ENCODE peak calls at places on chromosome 14, in ten cellular contexts. One of them, this sample, is unnamed.

GRCh38 chr14:24439830-24440605 is 2.6 kb downstream of the SDR39U1 start:
- DNase-seq in heart right ventricle: no peak
- DNase-seq in brain microvascular endothelial cell: no peak
- DNase-seq in fibroblast of mammary gland: no peak
- DNase-seq in lung: no peak
- DNase-seq in heart left ventricle: no peak
- DNase-seq in progenitor cell of endocrine pancreas: no peak
- DNase-seq in thoracic aorta: no peak
- DNase-seq in esophagus squamous epithelium: no peak
- DNase-seq in stomach: no peak
- DNase-seq in this sample: no peak

GRCh38 chr14:49461529-49462401 is 124.4 kb downstream of the RPS29 start:
- DNase-seq in heart right ventricle: no peak
- DNase-seq in brain microvascular endothelial cell: peak; percentile 80
- DNase-seq in fibroblast of mammary gland: peak; percentile 82
- DNase-seq in lung: peak; percentile 57
- DNase-seq in heart left ventricle: peak; percentile 19
- DNase-seq in progenitor cell of endocrine pancreas: no peak
- DNase-seq in thoracic aorta: peak; percentile 15
- DNase-seq in esophagus squamous epithelium: peak; percentile 2
- DNase-seq in stomach: peak; percentile 70
- DNase-seq in this sample: no peak

GRCh38 chr14:52902971-52903385 is 47.9 kb downstream of the FERMT2 start:
- DNase-seq in heart right ventricle: no peak
- DNase-seq in brain microvascular endothelial cell: peak; percentile 68
- DNase-seq in fibroblast of mammary gland: peak; percentile 66
- DNase-seq in lung: no peak
- DNase-seq in heart left ventricle: no peak
- DNase-seq in progenitor cell of endocrine pancreas: no peak
- DNase-seq in thoracic aorta: no peak
- DNase-seq in esophagus squamous epithelium: no peak
- DNase-seq in stomach: no peak
- DNase-seq in this sample: no peak

GRCh38 chr14:20215196-20215595 is 8.3 kb upstream of the OR11H6 start:
- DNase-seq in heart right ventricle: no peak
- DNase-seq in brain microvascular endothelial cell: no peak
- DNase-seq in fibroblast of mammary gland: no peak
- DNase-seq in lung: no peak
- DNase-seq in heart left ventricle: no peak
- DNase-seq in progenitor cell of endocrine pancreas: no peak
- DNase-seq in thoracic aorta: no peak
- DNase-seq in esophagus squamous epithelium: no peak
- DNase-seq in stomach: no peak
- DNase-seq in this sample: no peak

GRCh38 chr14:93048843-93049242 is 66.9 kb downstream of the ITPK1 start:
- DNase-seq in heart right ventricle: no peak
- DNase-seq in brain microvascular endothelial cell: no peak
- DNase-seq in fibroblast of mammary gland: no peak
- DNase-seq in lung: no peak
- DNase-seq in heart left ventricle: no peak
- DNase-seq in progenitor cell of endocrine pancreas: no peak
- DNase-seq in thoracic aorta: no peak
- DNase-seq in esophagus squamous epithelium: no peak
- DNase-seq in stomach: no peak
- DNase-seq in this sample: no peak

GRCh38 chr14:32004300-32004699 is 72.8 kb upstream of the ARHGAP5 start:
- DNase-seq in heart right ventricle: no peak
- DNase-seq in brain microvascular endothelial cell: peak; percentile 66
- DNase-seq in fibroblast of mammary gland: peak; percentile 92
- DNase-seq in lung: no peak
- DNase-seq in heart left ventricle: no peak
- DNase-seq in progenitor cell of endocrine pancreas: no peak
- DNase-seq in thoracic aorta: no peak
- DNase-seq in esophagus squamous epithelium: no peak
- DNase-seq in stomach: no peak
- DNase-seq in this sample: no peak

GRCh38 chr14:64645220-64645891 is 58.9 kb upstream of the PLEKHG3 start:
- DNase-seq in heart right ventricle: no peak
- DNase-seq in brain microvascular endothelial cell: peak; percentile 94
- DNase-seq in fibroblast of mammary gland: peak; percentile 99
- DNase-seq in lung: no peak
- DNase-seq in heart left ventricle: peak; percentile 32
- DNase-seq in progenitor cell of endocrine pancreas: no peak
- DNase-seq in thoracic aorta: no peak
- DNase-seq in esophagus squamous epithelium: no peak
- DNase-seq in stomach: no peak
- DNase-seq in this sample: no peak

GRCh38 chr14:64767215-64767964 is 63.2 kb downstream of the PLEKHG3 start:
- DNase-seq in heart right ventricle: no peak
- DNase-seq in brain microvascular endothelial cell: no peak
- DNase-seq in fibroblast of mammary gland: no peak
- DNase-seq in lung: no peak
- DNase-seq in heart left ventricle: no peak
- DNase-seq in progenitor cell of endocrine pancreas: no peak
- DNase-seq in thoracic aorta: no peak
- DNase-seq in esophagus squamous epithelium: no peak
- DNase-seq in stomach: no peak
- DNase-seq in this sample: no peak

GRCh38 chr14:42854061-42854460 is 1247.4 kb downstream of the LRFN5 start:
- DNase-seq in heart right ventricle: no peak
- DNase-seq in brain microvascular endothelial cell: no peak
- DNase-seq in fibroblast of mammary gland: no peak
- DNase-seq in lung: no peak
- DNase-seq in heart left ventricle: no peak
- DNase-seq in progenitor cell of endocrine pancreas: no peak
- DNase-seq in thoracic aorta: no peak
- DNase-seq in esophagus squamous epithelium: no peak
- DNase-seq in stomach: no peak
- DNase-seq in this sample: no peak

GRCh38 chr14:22200977-22201605 is 387.9 kb downstream of the DAD1 start:
- DNase-seq in heart right ventricle: no peak
- DNase-seq in brain microvascular endothelial cell: peak; percentile 61
- DNase-seq in fibroblast of mammary gland: peak; percentile 62
- DNase-seq in lung: no peak
- DNase-seq in heart left ventricle: no peak
- DNase-seq in progenitor cell of endocrine pancreas: no peak
- DNase-seq in thoracic aorta: no peak
- DNase-seq in esophagus squamous epithelium: no peak
- DNase-seq in stomach: no peak
- DNase-seq in this sample: no peak

GRCh38 chr14:33493329-33493728 is 457.5 kb downstream of the EGLN3 start:
- DNase-seq in heart right ventricle: no peak
- DNase-seq in brain microvascular endothelial cell: no peak
- DNase-seq in fibroblast of mammary gland: no peak
- DNase-seq in lung: no peak
- DNase-seq in heart left ventricle: no peak
- DNase-seq in progenitor cell of endocrine pancreas: no peak
- DNase-seq in thoracic aorta: no peak
- DNase-seq in esophagus squamous epithelium: no peak
- DNase-seq in stomach: no peak
- DNase-seq in this sample: no peak

GRCh38 chr14:37813746-37814145 is 218.3 kb downstream of the TTC6 start:
- DNase-seq in heart right ventricle: no peak
- DNase-seq in brain microvascular endothelial cell: no peak
- DNase-seq in fibroblast of mammary gland: no peak
- DNase-seq in lung: no peak
- DNase-seq in heart left ventricle: no peak
- DNase-seq in progenitor cell of endocrine pancreas: no peak
- DNase-seq in thoracic aorta: no peak
- DNase-seq in esophagus squamous epithelium: no peak
- DNase-seq in stomach: no peak
- DNase-seq in this sample: no peak

GRCh38 chr14:84409435-84409834 is 1120.5 kb upstream of the FLRT2 start:
- DNase-seq in heart right ventricle: no peak
- DNase-seq in brain microvascular endothelial cell: peak; percentile 32
- DNase-seq in fibroblast of mammary gland: peak; percentile 10
- DNase-seq in lung: no peak
- DNase-seq in heart left ventricle: no peak
- DNase-seq in progenitor cell of endocrine pancreas: no peak
- DNase-seq in thoracic aorta: no peak
- DNase-seq in esophagus squamous epithelium: no peak
- DNase-seq in stomach: no peak
- DNase-seq in this sample: no peak

GRCh38 chr14:27338012-27338411 is 740.2 kb upstream of the NOVA1 start:
- DNase-seq in heart right ventricle: no peak
- DNase-seq in brain microvascular endothelial cell: no peak
- DNase-seq in fibroblast of mammary gland: no peak
- DNase-seq in lung: no peak
- DNase-seq in heart left ventricle: no peak
- DNase-seq in progenitor cell of endocrine pancreas: no peak
- DNase-seq in thoracic aorta: no peak
- DNase-seq in esophagus squamous epithelium: no peak
- DNase-seq in stomach: no peak
- DNase-seq in this sample: no peak

GRCh38 chr14:52286659-52287649 is 19.5 kb downstream of the PTGDR start:
- DNase-seq in heart right ventricle: no peak
- DNase-seq in brain microvascular endothelial cell: no peak
- DNase-seq in fibroblast of mammary gland: peak; percentile 30
- DNase-seq in lung: no peak
- DNase-seq in heart left ventricle: no peak
- DNase-seq in progenitor cell of endocrine pancreas: no peak
- DNase-seq in thoracic aorta: no peak
- DNase-seq in esophagus squamous epithelium: no peak
- DNase-seq in stomach: no peak
- DNase-seq in this sample: no peak

GRCh38 chr14:91374897-91375747 is 42.5 kb downstream of the CCDC88C start:
- DNase-seq in heart right ventricle: no peak
- DNase-seq in brain microvascular endothelial cell: no peak
- DNase-seq in fibroblast of mammary gland: no peak
- DNase-seq in lung: no peak
- DNase-seq in heart left ventricle: no peak
- DNase-seq in progenitor cell of endocrine pancreas: no peak
- DNase-seq in thoracic aorta: no peak
- DNase-seq in esophagus squamous epithelium: no peak
- DNase-seq in stomach: peak; percentile 76
- DNase-seq in this sample: peak; percentile 41

GRCh38 chr14:64731141-64731581 is 26.9 kb downstream of the PLEKHG3 start:
- DNase-seq in heart right ventricle: no peak
- DNase-seq in brain microvascular endothelial cell: no peak
- DNase-seq in fibroblast of mammary gland: no peak
- DNase-seq in lung: no peak
- DNase-seq in heart left ventricle: no peak
- DNase-seq in progenitor cell of endocrine pancreas: no peak
- DNase-seq in thoracic aorta: no peak
- DNase-seq in esophagus squamous epithelium: no peak
- DNase-seq in stomach: no peak
- DNase-seq in this sample: no peak

GRCh38 chr14:70148911-70149675 is 39.7 kb downstream of the SLC8A3 start:
- DNase-seq in heart right ventricle: no peak
- DNase-seq in brain microvascular endothelial cell: no peak
- DNase-seq in fibroblast of mammary gland: no peak
- DNase-seq in lung: no peak
- DNase-seq in heart left ventricle: no peak
- DNase-seq in progenitor cell of endocrine pancreas: no peak
- DNase-seq in thoracic aorta: no peak
- DNase-seq in esophagus squamous epithelium: no peak
- DNase-seq in stomach: no peak
- DNase-seq in this sample: no peak

GRCh38 chr14:105195533-105196227 is 14.6 kb upstream of the NUDT14 start:
- DNase-seq in heart right ventricle: no peak
- DNase-seq in brain microvascular endothelial cell: peak; percentile 17
- DNase-seq in fibroblast of mammary gland: no peak
- DNase-seq in lung: no peak
- DNase-seq in heart left ventricle: no peak
- DNase-seq in progenitor cell of endocrine pancreas: no peak
- DNase-seq in thoracic aorta: no peak
- DNase-seq in esophagus squamous epithelium: no peak
- DNase-seq in stomach: no peak
- DNase-seq in this sample: no peak

GRCh38 chr14:82755923-82756322 is 1222.3 kb upstream of the SEL1L start:
- DNase-seq in heart right ventricle: no peak
- DNase-seq in brain microvascular endothelial cell: no peak
- DNase-seq in fibroblast of mammary gland: no peak
- DNase-seq in lung: no peak
- DNase-seq in heart left ventricle: no peak
- DNase-seq in progenitor cell of endocrine pancreas: no peak
- DNase-seq in thoracic aorta: no peak
- DNase-seq in esophagus squamous epithelium: no peak
- DNase-seq in stomach: no peak
- DNase-seq in this sample: no peak
- TF ChIP-seq CTCF in heart right ventricle: no peak
- TF ChIP-seq CTCF in brain microvascular endothelial cell: no peak
- TF ChIP-seq CTCF in fibroblast of mammary gland: no peak
- TF ChIP-seq CTCF in lung: no peak
- TF ChIP-seq CTCF in heart left ventricle: no peak
- TF ChIP-seq CTCF in progenitor cell of endocrine pancreas: no peak
- TF ChIP-seq CTCF in thoracic aorta: no peak
- TF ChIP-seq CTCF in esophagus squamous epithelium: no peak
- TF ChIP-seq CTCF in stomach: no peak
- TF ChIP-seq CTCF in this sample: no peak

DNA sequence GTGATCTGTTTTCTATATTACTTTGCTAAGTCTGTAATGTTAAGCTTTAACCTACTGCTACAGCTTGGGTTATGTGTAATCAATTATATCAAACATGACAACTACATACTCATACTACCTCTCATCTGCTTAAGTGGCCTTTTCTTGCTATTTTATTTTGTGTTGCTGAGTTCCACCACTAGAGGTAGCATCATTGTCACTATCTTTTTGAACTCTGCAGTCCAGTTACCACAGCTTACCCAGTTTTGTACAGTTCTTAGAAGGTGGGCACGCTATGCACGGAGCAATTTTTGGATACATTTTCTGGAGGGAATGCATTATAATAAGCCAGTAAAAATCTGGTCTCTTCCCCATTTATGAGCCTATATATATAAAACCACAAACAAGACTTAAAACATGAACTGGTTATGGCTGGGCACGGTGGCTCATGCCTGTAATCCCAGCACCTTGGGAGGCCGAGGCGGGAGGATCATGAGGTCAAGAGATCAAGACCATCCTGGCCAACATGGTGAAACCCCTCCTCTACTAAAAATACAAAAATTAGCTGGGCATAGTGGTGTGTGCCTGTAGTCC is 48.5 kb downstream of the SAV1 start:
- DNase-seq in heart right ventricle: no peak
- DNase-seq in brain microvascular endothelial cell: peak; percentile 28
- DNase-seq in fibroblast of mammary gland: peak; percentile 75
- DNase-seq in lung: no peak
- DNase-seq in heart left ventricle: no peak
- DNase-seq in progenitor cell of endocrine pancreas: no peak
- DNase-seq in thoracic aorta: no peak
- DNase-seq in esophagus squamous epithelium: no peak
- DNase-seq in stomach: no peak
- DNase-seq in this sample: no peak
- TF ChIP-seq CTCF in heart right ventricle: peak; percentile 61
- TF ChIP-seq CTCF in brain microvascular endothelial cell: peak; percentile 70
- TF ChIP-seq CTCF in fibroblast of mammary gland: peak; percentile 83
- TF ChIP-seq CTCF in lung: peak; percentile 57
- TF ChIP-seq CTCF in heart left ventricle: peak; percentile 54
- TF ChIP-seq CTCF in progenitor cell of endocrine pancreas: peak; percentile 55
- TF ChIP-seq CTCF in thoracic aorta: peak; percentile 54
- TF ChIP-seq CTCF in esophagus squamous epithelium: peak; percentile 57
- TF ChIP-seq CTCF in stomach: peak; percentile 47
- TF ChIP-seq CTCF in this sample: no peak

GRCh38 chr14:67883717-67884116 is 64.1 kb downstream of the RAD51B start:
- DNase-seq in heart right ventricle: no peak
- DNase-seq in brain microvascular endothelial cell: no peak
- DNase-seq in fibroblast of mammary gland: peak; percentile 41
- DNase-seq in lung: no peak
- DNase-seq in heart left ventricle: no peak
- DNase-seq in progenitor cell of endocrine pancreas: no peak
- DNase-seq in thoracic aorta: no peak
- DNase-seq in esophagus squamous epithelium: no peak
- DNase-seq in stomach: no peak
- DNase-seq in this sample: no peak
- TF ChIP-seq CTCF in heart right ventricle: peak; percentile 36
- TF ChIP-seq CTCF in brain microvascular endothelial cell: no peak
- TF ChIP-seq CTCF in fibroblast of mammary gland: peak; percentile 26
- TF ChIP-seq CTCF in lung: no peak
- TF ChIP-seq CTCF in heart left ventricle: peak; percentile 30
- TF ChIP-seq CTCF in progenitor cell of endocrine pancreas: peak; percentile 21
- TF ChIP-seq CTCF in thoracic aorta: no peak
- TF ChIP-seq CTCF in esophagus squamous epithelium: peak; percentile 40
- TF ChIP-seq CTCF in stomach: no peak
- TF ChIP-seq CTCF in this sample: peak; percentile 56

GRCh38 chr14:81927069-81927468 is 393.4 kb upstream of the SEL1L start:
- DNase-seq in heart right ventricle: no peak
- DNase-seq in brain microvascular endothelial cell: no peak
- DNase-seq in fibroblast of mammary gland: no peak
- DNase-seq in lung: no peak
- DNase-seq in heart left ventricle: no peak
- DNase-seq in progenitor cell of endocrine pancreas: no peak
- DNase-seq in thoracic aorta: no peak
- DNase-seq in esophagus squamous epithelium: no peak
- DNase-seq in stomach: no peak
- DNase-seq in this sample: no peak
- TF ChIP-seq CTCF in heart right ventricle: peak; percentile 24
- TF ChIP-seq CTCF in brain microvascular endothelial cell: no peak
- TF ChIP-seq CTCF in fibroblast of mammary gland: no peak
- TF ChIP-seq CTCF in lung: no peak
- TF ChIP-seq CTCF in heart left ventricle: no peak
- TF ChIP-seq CTCF in progenitor cell of endocrine pancreas: peak; percentile 45
- TF ChIP-seq CTCF in thoracic aorta: no peak
- TF ChIP-seq CTCF in esophagus squamous epithelium: no peak
- TF ChIP-seq CTCF in stomach: no peak
- TF ChIP-seq CTCF in this sample: no peak